ENCODE peak calls at places on chromosomes 16 and 17, in seven cellular contexts. A is A549; F is ascending aorta; X is WERI-Rb-1; H is CD8-positive, alpha-beta T cell; Z is adrenal gland; E is lower lobe of right lung. G is an unnamed sample. For H3K9me3, the result is how much of the 10 kb centered on the place peaks cover.

GRCh38 chr16:52498640-52499039 is 48.3 kb downstream of the TOX3 start:
- DNase-seq in A (no peak), F (no peak), X (no peak), H (no peak), Z (no peak), E (no peak), G (no peak)

GRCh38 chr17:63998050-63998720 is at the start of gene PRR29:
- DNase-seq in A (peak), F (no peak), X (peak), H (peak), Z (peak), E (peak), G (peak)

GRCh38 chr16:2451851-2452320 is 8.0 kb upstream of the TEDC2 start:
- DNase-seq in A (no peak), F (no peak), X (no peak), H (no peak), Z (no peak), E (no peak), G (peak)

GRCh38 chr17:82970067-82970466 is 109.3 kb upstream of the METRNL start:
- DNase-seq in A (no peak), F (no peak), X (no peak), H (no peak), Z (no peak), E (no peak), G (peak)

GRCh38 chr16:14322186-14322585 is 251.1 kb downstream of the MRTFB start:
- DNase-seq in A (no peak), F (no peak), X (no peak), H (no peak), Z (no peak), E (no peak), G (no peak)

GRCh38 chr17:33986566-33986965 is 268.5 kb upstream of the CCL2 start:
- DNase-seq in A (no peak), F (no peak), X (peak), H (no peak), Z (no peak), E (no peak), G (no peak)

GRCh38 chr17:75346906-75347305 is 57.7 kb upstream of the SLC25A19 start:
- DNase-seq in A (no peak), F (no peak), X (peak), H (no peak), Z (no peak), E (no peak), G (no peak)

GRCh38 chr17:50425682-50426471 is at the start of gene ACSF2:
- DNase-seq in A (peak), F (peak), X (peak), H (peak), Z (peak), E (peak), G (peak)

GRCh38 chr16:85912271-85912974 is 13.5 kb downstream of the IRF8 start:
- DNase-seq in A (no peak), F (no peak), X (no peak), H (no peak), Z (peak), E (no peak), G (no peak)

GRCh38 chr16:24667244-24667764 is 62.1 kb upstream of the TNRC6A start:
- DNase-seq in A (no peak), F (no peak), X (no peak), H (no peak), Z (no peak), E (no peak), G (no peak)

GRCh38 chr17:4543557-4544026 is 11.6 kb downstream of the MYBBP1A start:
- DNase-seq in A (no peak), F (no peak), X (no peak), H (no peak), Z (no peak), E (no peak), G (no peak)

GRCh38 chr17:82876149-82876548 is 36.3 kb upstream of the ZNF750 start:
- DNase-seq in A (no peak), F (no peak), X (no peak), H (no peak), Z (peak), E (peak), G (no peak)

GRCh38 chr17:77963441-77963840 is 4.9 kb downstream of the TNRC6C start:
- DNase-seq in A (no peak), F (no peak), X (no peak), H (peak), Z (peak), E (no peak), G (no peak)

GRCh38 chr16:3074860-3075545 is 9.6 kb downstream of the IL32 start:
- DNase-seq in A (no peak), F (no peak), X (no peak), H (peak), Z (no peak), E (no peak), G (no peak)

GRCh38 chr17:66625321-66625767 is 209.6 kb upstream of the CACNG5 start:
- DNase-seq in A (peak), F (no peak), X (no peak), H (no peak), Z (no peak), E (no peak), G (no peak)

GRCh38 chr17:74325743-74326379 is at the start of gene KIF19:
- DNase-seq in A (no peak), F (no peak), X (no peak), H (peak), Z (peak), E (peak), G (peak)

GRCh38 chr16:88298882-88299745 is 83.6 kb upstream of the ZNF469 start:
- DNase-seq in A (no peak), F (no peak), X (no peak), H (no peak), Z (no peak), E (peak), G (no peak)

GRCh38 chr16:15644306-15644961 is 1.5 kb upstream of the MARF1 start:
- DNase-seq in A (peak), F (no peak), X (peak), H (no peak), Z (no peak), E (no peak), G (no peak)

GRCh38 chr16:3774156-3774767 is 56.9 kb upstream of the TRAP1 start:
- DNase-seq in A (no peak), F (no peak), X (no peak), H (no peak), Z (peak), E (no peak), G (no peak)

GRCh38 chr16:4062212-4062802 is 53.9 kb downstream of the ADCY9 start:
- DNase-seq in A (no peak), F (no peak), X (no peak), H (no peak), Z (peak), E (no peak), G (no peak)

GRCh38 chr16:25108054-25108453 is 3.5 kb upstream of the LCMT1 start:
- DNase-seq in A (peak), F (no peak), X (peak), H (no peak), Z (no peak), E (no peak), G (no peak)

GRCh38 chr16:24993722-24994686 is 21.2 kb downstream of the ARHGAP17 start:
- DNase-seq in A (peak), F (no peak), X (no peak), H (no peak), Z (peak), E (no peak), G (no peak)

GRCh38 chr16:12543700-12544476 is 259.8 kb downstream of the CPPED1 start:
- DNase-seq in A (no peak), F (no peak), X (no peak), H (no peak), Z (no peak), E (no peak), G (no peak)

GRCh38 chr17:65730711-65731169 is 169.3 kb upstream of the AXIN2 start:
- DNase-seq in A (no peak), F (no peak), X (no peak), H (no peak), Z (peak), E (no peak), G (no peak)

GRCh38 chr17:43791589-43791988 is 11.4 kb downstream of the CFAP97D1 start:
- DNase-seq in A (peak), F (no peak), X (peak), H (no peak), Z (no peak), E (no peak), G (no peak)

GRCh38 chr16:71767060-71767900 is 41.4 kb downstream of the AP1G1 start:
- DNase-seq in A (no peak), F (no peak), X (no peak), H (no peak), Z (no peak), E (no peak), G (no peak)
- H3K27ac ChIP-seq in A (no peak), F (no peak), X (no peak), H (no peak), Z (peak), E (no peak), G (no peak)

GRCh38 chr16:301235-301634 is 18.3 kb downstream of the PDIA2 start:
- DNase-seq in A (no peak), F (no peak), X (no peak), H (no peak), Z (no peak), E (no peak), G (no peak)

GRCh38 chr16:305916-306315 is 23.0 kb downstream of the PDIA2 start:
- DNase-seq in A (no peak), F (no peak), X (no peak), H (no peak), Z (no peak), E (no peak), G (no peak)

GRCh38 chr16:301950-302349 is 19.0 kb downstream of the PDIA2 start:
- DNase-seq in A (no peak), F (no peak), X (no peak), H (no peak), Z (no peak), E (no peak), G (no peak)

GRCh38 chr16:306911-307370 is 24.0 kb downstream of the PDIA2 start:
- DNase-seq in A (no peak), F (no peak), X (no peak), H (no peak), Z (peak), E (no peak), G (no peak)

GRCh38 chr16:303760-304505 is 21.0 kb downstream of the PDIA2 start:
- DNase-seq in A (peak), F (no peak), X (no peak), H (no peak), Z (no peak), E (no peak), G (no peak)
- TF ChIP-seq CTCF in A (no peak), F (no peak), X (peak), H (no peak), Z (no peak), E (no peak), G (no peak)

GRCh38 chr16:75172578-75172977 is 24.3 kb downstream of the ZFP1 start:
- DNase-seq in A (no peak), F (no peak), X (no peak), H (no peak), Z (no peak), E (no peak), G (no peak)
- H3K9me3 ChIP-seq in A (half or more), F (half or more), X (half or more), H (under half), Z (under half), E (half or more), G (under half)

GRCh38 chr16:72295914-72296313 is 124.0 kb upstream of the PMFBP1 start:
- DNase-seq in A (no peak), F (no peak), X (no peak), H (no peak), Z (no peak), E (no peak), G (no peak)

GRCh38 chr16:72291121-72291520 is 119.2 kb upstream of the PMFBP1 start:
- DNase-seq in A (peak), F (no peak), X (no peak), H (no peak), Z (no peak), E (no peak), G (no peak)

GRCh38 chr16:72287646-72288045 is 115.7 kb upstream of the PMFBP1 start:
- DNase-seq in A (no peak), F (no peak), X (no peak), H (no peak), Z (no peak), E (no peak), G (no peak)

GRCh38 chr16:72286936-72287620 is 115.1 kb upstream of the PMFBP1 start:
- DNase-seq in A (no peak), F (no peak), X (no peak), H (no peak), Z (no peak), E (no peak), G (no peak)

DNA sequence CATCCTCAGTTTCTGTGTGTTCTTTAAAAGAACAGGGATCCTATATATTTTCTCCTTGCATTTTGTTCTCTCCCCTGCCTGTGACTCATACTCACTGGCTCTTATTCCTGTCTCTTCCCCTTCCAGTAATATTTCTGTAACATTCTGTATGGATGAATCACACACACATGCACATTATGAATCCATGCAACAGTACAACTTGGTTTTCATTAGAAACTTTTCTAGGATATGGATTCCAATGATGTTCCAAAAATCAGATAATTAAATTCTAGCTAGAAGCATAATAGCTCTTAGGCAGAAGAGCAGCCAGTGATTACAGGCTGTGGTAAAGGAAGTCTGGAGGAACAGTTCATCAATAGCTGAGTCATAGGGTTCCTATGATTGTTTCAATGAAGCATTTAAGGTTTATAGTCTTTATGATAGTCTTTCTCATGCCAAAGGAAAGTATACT is 119.6 kb upstream of the PMFBP1 start:
- DNase-seq in A (peak), F (no peak), X (no peak), H (no peak), Z (no peak), E (no peak), G (no peak)
- H3K27ac ChIP-seq in A (peak), F (peak), X (no peak), H (no peak), Z (peak), E (no peak), G (no peak)

DNA sequence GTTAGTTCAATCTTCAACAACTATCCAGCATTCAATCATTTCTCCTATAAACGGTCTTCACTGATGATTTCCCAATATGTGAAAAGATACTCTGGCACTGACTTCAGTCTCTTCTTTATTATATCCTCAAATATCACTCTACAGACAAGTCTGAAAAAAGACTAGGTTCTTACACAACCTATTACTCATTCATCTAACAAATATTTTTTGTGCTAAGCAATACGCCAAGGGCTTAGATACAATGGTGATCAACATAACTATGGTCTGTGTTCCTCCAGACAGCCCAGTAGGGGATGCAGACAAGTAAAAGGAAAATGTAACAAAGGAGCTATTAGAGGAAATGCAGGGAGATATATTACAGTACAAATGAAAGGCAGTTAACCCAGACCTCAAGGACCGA is 63.9 kb downstream of the MYO1D start:
- DNase-seq in A (no peak), F (no peak), X (no peak), H (no peak), Z (no peak), E (no peak), G (no peak)
- TF ChIP-seq CTCF in A (no peak), F (no peak), X (no peak), H (no peak), Z (no peak), E (no peak), G (no peak)

DNA sequence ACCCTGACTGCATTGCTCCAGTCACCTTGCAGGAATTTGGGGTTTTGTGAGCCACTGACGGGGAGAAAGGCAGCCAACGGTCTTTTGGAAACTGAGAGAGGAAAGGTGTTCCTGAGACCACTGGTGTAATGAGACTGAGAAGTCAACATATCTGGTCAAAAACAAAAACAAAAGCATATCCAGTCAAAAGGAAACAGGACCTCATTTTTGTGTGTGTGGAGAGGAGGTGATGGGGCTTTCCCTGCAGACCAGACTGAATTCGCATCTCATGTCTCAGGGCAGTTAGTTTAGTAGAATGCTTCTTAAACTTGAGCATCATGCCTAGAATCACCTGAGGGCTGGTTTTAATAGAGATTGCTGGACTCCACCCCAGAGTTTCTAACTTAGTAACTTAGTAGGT is 198.4 kb downstream of the COPRS start:
- DNase-seq in A (no peak), F (no peak), X (no peak), H (no peak), Z (no peak), E (no peak), G (no peak)
- H3K9me3 ChIP-seq in A (under half), F (under half), X (under half), H (under half), Z (under half), E (under half), G (under half)

DNA sequence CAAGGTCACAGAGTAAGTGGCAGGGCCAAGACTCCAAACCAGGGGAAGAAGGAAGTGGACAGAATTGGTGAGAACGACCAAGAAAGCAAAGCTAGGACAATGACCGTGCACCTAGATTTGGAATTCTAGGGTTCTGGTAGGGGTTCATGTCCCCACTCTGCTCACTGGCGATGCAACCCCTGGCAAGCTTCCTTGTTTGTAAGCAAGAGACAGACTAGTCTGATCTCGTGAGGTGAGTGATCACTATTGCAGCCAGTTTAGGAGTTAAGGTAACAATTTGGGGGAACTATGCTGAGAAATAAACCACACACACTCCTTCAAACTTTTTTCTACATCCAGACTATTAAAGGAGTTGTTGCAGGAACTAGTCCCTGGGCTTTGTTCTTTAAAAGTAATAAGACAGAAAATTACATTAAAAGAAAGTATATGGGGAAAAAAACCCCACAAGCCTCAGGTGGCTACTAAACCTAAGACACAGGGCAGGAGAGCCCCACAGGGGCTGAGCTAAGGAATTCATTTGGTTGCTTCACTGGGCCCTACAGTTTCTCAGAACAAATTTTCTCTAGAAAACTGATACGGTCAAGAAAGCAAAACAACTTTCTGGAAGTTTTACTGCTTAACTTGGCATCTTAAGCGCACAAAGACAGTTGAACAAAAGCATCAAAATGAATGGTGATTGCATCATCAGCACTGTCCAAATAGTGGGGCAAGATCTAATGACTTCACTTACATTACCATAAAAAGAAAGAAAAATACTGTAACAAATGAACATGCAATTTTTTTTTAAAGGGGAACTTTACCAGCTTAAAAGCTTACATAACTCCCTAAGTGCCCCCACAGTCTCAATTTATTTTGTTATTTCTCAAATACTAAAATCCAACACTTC is 47.8 kb downstream of the XPO6 start:
- DNase-seq in A (no peak), F (no peak), X (no peak), H (no peak), Z (no peak), E (peak), G (no peak)
- H3K27ac ChIP-seq in A (peak), F (peak), X (no peak), H (no peak), Z (no peak), E (peak), G (peak)

G was measured in upper lobe of right lung.